ENCODE peak calls at places on chromosome 21, in nine cellular contexts. One of them, this sample, is unnamed. For H3K4me1, the result is how much of the 10 kb centered on the place peaks cover.

GRCh38 chr21:40752125-40752524 is 94.8 kb downstream of the DSCAM start:
- DNase-seq in psoas muscle: no peak
- DNase-seq in cardiac muscle cell: no peak
- DNase-seq in DND-41: no peak
- DNase-seq in uterus: no peak
- DNase-seq in breast epithelium: no peak
- DNase-seq in SK-N-SH: no peak
- DNase-seq in IMR-90: no peak
- DNase-seq in transverse colon: no peak
- DNase-seq in this sample: no peak

GRCh38 chr21:25561668-25562641 is 45.3 kb downstream of the MRPL39 start:
- DNase-seq in psoas muscle: peak
- DNase-seq in cardiac muscle cell: peak
- DNase-seq in DND-41: peak
- DNase-seq in uterus: peak
- DNase-seq in breast epithelium: peak
- DNase-seq in SK-N-SH: peak
- DNase-seq in IMR-90: peak
- DNase-seq in transverse colon: peak
- DNase-seq in this sample: peak

GRCh38 chr21:43716376-43717165 is 2.4 kb upstream of the PDXK start:
- DNase-seq in psoas muscle: no peak
- DNase-seq in cardiac muscle cell: no peak
- DNase-seq in DND-41: no peak
- DNase-seq in uterus: no peak
- DNase-seq in breast epithelium: no peak
- DNase-seq in SK-N-SH: no peak
- DNase-seq in IMR-90: peak
- DNase-seq in transverse colon: peak
- DNase-seq in this sample: no peak

GRCh38 chr21:43953028-43953427 is 59.1 kb upstream of the TRAPPC10 start:
- DNase-seq in psoas muscle: peak
- DNase-seq in cardiac muscle cell: no peak
- DNase-seq in DND-41: no peak
- DNase-seq in uterus: no peak
- DNase-seq in breast epithelium: no peak
- DNase-seq in SK-N-SH: no peak
- DNase-seq in IMR-90: no peak
- DNase-seq in transverse colon: no peak
- DNase-seq in this sample: no peak

GRCh38 chr21:37849703-37850102 is 66.6 kb downstream of the KCNJ6 start:
- DNase-seq in psoas muscle: no peak
- DNase-seq in cardiac muscle cell: peak
- DNase-seq in DND-41: no peak
- DNase-seq in uterus: no peak
- DNase-seq in breast epithelium: no peak
- DNase-seq in SK-N-SH: no peak
- DNase-seq in IMR-90: peak
- DNase-seq in transverse colon: no peak
- DNase-seq in this sample: peak

GRCh38 chr21:24781146-24781545 is 826.1 kb downstream of the MRPL39 start:
- DNase-seq in psoas muscle: no peak
- DNase-seq in cardiac muscle cell: no peak
- DNase-seq in DND-41: no peak
- DNase-seq in uterus: no peak
- DNase-seq in breast epithelium: no peak
- DNase-seq in SK-N-SH: no peak
- DNase-seq in IMR-90: no peak
- DNase-seq in transverse colon: no peak
- DNase-seq in this sample: no peak

GRCh38 chr21:18893411-18893810 is 489.8 kb upstream of the TMPRSS15 start:
- DNase-seq in psoas muscle: no peak
- DNase-seq in cardiac muscle cell: no peak
- DNase-seq in DND-41: no peak
- DNase-seq in uterus: no peak
- DNase-seq in breast epithelium: no peak
- DNase-seq in SK-N-SH: no peak
- DNase-seq in IMR-90: no peak
- DNase-seq in transverse colon: no peak
- DNase-seq in this sample: no peak

GRCh38 chr21:33434770-33435360 is 31.7 kb downstream of the IFNGR2 start:
- DNase-seq in psoas muscle: no peak
- DNase-seq in cardiac muscle cell: peak
- DNase-seq in DND-41: no peak
- DNase-seq in uterus: no peak
- DNase-seq in breast epithelium: no peak
- DNase-seq in SK-N-SH: no peak
- DNase-seq in IMR-90: peak
- DNase-seq in transverse colon: no peak
- DNase-seq in this sample: no peak

GRCh38 chr21:33171584-33172169 is 58.1 kb upstream of the IFNAR2 start:
- DNase-seq in psoas muscle: no peak
- DNase-seq in cardiac muscle cell: no peak
- DNase-seq in DND-41: no peak
- DNase-seq in uterus: no peak
- DNase-seq in breast epithelium: no peak
- DNase-seq in SK-N-SH: no peak
- DNase-seq in IMR-90: no peak
- DNase-seq in transverse colon: no peak
- DNase-seq in this sample: no peak

GRCh38 chr21:21163904-21164303 is 165.7 kb downstream of the NCAM2 start:
- DNase-seq in psoas muscle: no peak
- DNase-seq in cardiac muscle cell: peak
- DNase-seq in DND-41: peak
- DNase-seq in uterus: peak
- DNase-seq in breast epithelium: no peak
- DNase-seq in SK-N-SH: peak
- DNase-seq in IMR-90: peak
- DNase-seq in transverse colon: peak
- DNase-seq in this sample: peak

GRCh38 chr21:25350056-25350455 is 257.2 kb downstream of the MRPL39 start:
- DNase-seq in psoas muscle: no peak
- DNase-seq in cardiac muscle cell: peak
- DNase-seq in DND-41: peak
- DNase-seq in uterus: no peak
- DNase-seq in breast epithelium: no peak
- DNase-seq in SK-N-SH: peak
- DNase-seq in IMR-90: peak
- DNase-seq in transverse colon: no peak
- DNase-seq in this sample: peak

GRCh38 chr21:43603230-43603626 is 56.1 kb downstream of the HSF2BP start:
- DNase-seq in psoas muscle: peak
- DNase-seq in cardiac muscle cell: no peak
- DNase-seq in DND-41: no peak
- DNase-seq in uterus: no peak
- DNase-seq in breast epithelium: no peak
- DNase-seq in SK-N-SH: no peak
- DNase-seq in IMR-90: no peak
- DNase-seq in transverse colon: no peak
- DNase-seq in this sample: no peak

GRCh38 chr21:37642493-37642892 is 273.8 kb downstream of the KCNJ6 start:
- DNase-seq in psoas muscle: no peak
- DNase-seq in cardiac muscle cell: no peak
- DNase-seq in DND-41: peak
- DNase-seq in uterus: no peak
- DNase-seq in breast epithelium: no peak
- DNase-seq in SK-N-SH: no peak
- DNase-seq in IMR-90: no peak
- DNase-seq in transverse colon: no peak
- DNase-seq in this sample: no peak

GRCh38 chr21:37916795-37917142 is 512 bp upstream of the KCNJ6 start:
- DNase-seq in psoas muscle: no peak
- DNase-seq in cardiac muscle cell: no peak
- DNase-seq in DND-41: no peak
- DNase-seq in uterus: no peak
- DNase-seq in breast epithelium: no peak
- DNase-seq in SK-N-SH: peak
- DNase-seq in IMR-90: no peak
- DNase-seq in transverse colon: no peak
- DNase-seq in this sample: peak

GRCh38 chr21:22314963-22315362 is 1316.8 kb downstream of the NCAM2 start:
- DNase-seq in psoas muscle: no peak
- DNase-seq in cardiac muscle cell: no peak
- DNase-seq in DND-41: no peak
- DNase-seq in uterus: no peak
- DNase-seq in breast epithelium: no peak
- DNase-seq in SK-N-SH: no peak
- DNase-seq in IMR-90: no peak
- DNase-seq in transverse colon: no peak
- DNase-seq in this sample: no peak

GRCh38 chr21:17949395-17949794 is 130.2 kb upstream of the C21orf91 start:
- DNase-seq in psoas muscle: no peak
- DNase-seq in cardiac muscle cell: no peak
- DNase-seq in DND-41: no peak
- DNase-seq in uterus: no peak
- DNase-seq in breast epithelium: no peak
- DNase-seq in SK-N-SH: no peak
- DNase-seq in IMR-90: no peak
- DNase-seq in transverse colon: no peak
- DNase-seq in this sample: no peak

GRCh38 chr21:44965251-44966022 is 25.6 kb downstream of the SLX9 start:
- DNase-seq in psoas muscle: peak
- DNase-seq in cardiac muscle cell: peak
- DNase-seq in DND-41: no peak
- DNase-seq in uterus: no peak
- DNase-seq in breast epithelium: no peak
- DNase-seq in SK-N-SH: no peak
- DNase-seq in IMR-90: peak
- DNase-seq in transverse colon: no peak
- DNase-seq in this sample: no peak
- H3K4me3 ChIP-seq in psoas muscle: no peak
- H3K4me3 ChIP-seq in cardiac muscle cell: no peak
- H3K4me3 ChIP-seq in DND-41: no peak
- H3K4me3 ChIP-seq in uterus: no peak
- H3K4me3 ChIP-seq in breast epithelium: no peak
- H3K4me3 ChIP-seq in SK-N-SH: no peak
- H3K4me3 ChIP-seq in IMR-90: no peak
- H3K4me3 ChIP-seq in transverse colon: no peak
- H3K4me3 ChIP-seq in this sample: no peak

DNA sequence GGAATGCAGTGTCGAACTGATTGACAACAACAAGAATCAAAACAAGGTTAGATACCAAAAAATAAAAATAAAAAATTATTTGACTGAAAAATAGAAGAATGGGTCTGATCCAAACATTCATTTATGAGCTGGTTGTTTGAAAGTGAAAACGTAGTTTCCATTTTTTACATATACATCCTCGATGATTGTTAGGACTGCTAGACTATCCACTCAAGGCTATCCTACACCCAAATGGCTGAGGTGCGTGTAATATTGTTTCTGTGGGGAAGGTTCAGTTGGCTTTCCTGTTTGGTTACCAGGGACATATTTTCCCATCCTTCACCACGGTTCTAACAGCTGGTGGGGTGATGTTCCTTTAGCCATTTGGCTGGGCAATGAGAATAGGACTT is 66.2 kb downstream of the MAP3K7CL start:
- DNase-seq in psoas muscle: no peak
- DNase-seq in cardiac muscle cell: no peak
- DNase-seq in DND-41: no peak
- DNase-seq in uterus: no peak
- DNase-seq in breast epithelium: no peak
- DNase-seq in SK-N-SH: no peak
- DNase-seq in IMR-90: peak
- DNase-seq in transverse colon: no peak
- DNase-seq in this sample: no peak
- H3K4me1 ChIP-seq in psoas muscle: under half
- H3K4me1 ChIP-seq in cardiac muscle cell: under half
- H3K4me1 ChIP-seq in DND-41: under half
- H3K4me1 ChIP-seq in uterus: under half
- H3K4me1 ChIP-seq in breast epithelium: under half
- H3K4me1 ChIP-seq in SK-N-SH: under half
- H3K4me1 ChIP-seq in IMR-90: under half
- H3K4me1 ChIP-seq in transverse colon: under half
- H3K4me1 ChIP-seq in this sample: under half

GRCh38 chr21:31552826-31553225 is 106.7 kb upstream of the SOD1 start:
- DNase-seq in psoas muscle: no peak
- DNase-seq in cardiac muscle cell: no peak
- DNase-seq in DND-41: no peak
- DNase-seq in uterus: no peak
- DNase-seq in breast epithelium: no peak
- DNase-seq in SK-N-SH: no peak
- DNase-seq in IMR-90: no peak
- DNase-seq in transverse colon: no peak
- DNase-seq in this sample: no peak

GRCh38 chr21:31553926-31554325 is 105.6 kb upstream of the SOD1 start:
- DNase-seq in psoas muscle: no peak
- DNase-seq in cardiac muscle cell: no peak
- DNase-seq in DND-41: no peak
- DNase-seq in uterus: no peak
- DNase-seq in breast epithelium: no peak
- DNase-seq in SK-N-SH: no peak
- DNase-seq in IMR-90: no peak
- DNase-seq in transverse colon: no peak
- DNase-seq in this sample: no peak

GRCh38 chr21:31554511-31555022 is 104.9 kb upstream of the SOD1 start:
- DNase-seq in psoas muscle: no peak
- DNase-seq in cardiac muscle cell: peak
- DNase-seq in DND-41: no peak
- DNase-seq in uterus: no peak
- DNase-seq in breast epithelium: no peak
- DNase-seq in SK-N-SH: no peak
- DNase-seq in IMR-90: peak
- DNase-seq in transverse colon: no peak
- DNase-seq in this sample: peak

GRCh38 chr21:31555741-31556191 is 103.7 kb upstream of the SOD1 start:
- DNase-seq in psoas muscle: no peak
- DNase-seq in cardiac muscle cell: no peak
- DNase-seq in DND-41: no peak
- DNase-seq in uterus: no peak
- DNase-seq in breast epithelium: no peak
- DNase-seq in SK-N-SH: no peak
- DNase-seq in IMR-90: no peak
- DNase-seq in transverse colon: no peak
- DNase-seq in this sample: no peak

DNA sequence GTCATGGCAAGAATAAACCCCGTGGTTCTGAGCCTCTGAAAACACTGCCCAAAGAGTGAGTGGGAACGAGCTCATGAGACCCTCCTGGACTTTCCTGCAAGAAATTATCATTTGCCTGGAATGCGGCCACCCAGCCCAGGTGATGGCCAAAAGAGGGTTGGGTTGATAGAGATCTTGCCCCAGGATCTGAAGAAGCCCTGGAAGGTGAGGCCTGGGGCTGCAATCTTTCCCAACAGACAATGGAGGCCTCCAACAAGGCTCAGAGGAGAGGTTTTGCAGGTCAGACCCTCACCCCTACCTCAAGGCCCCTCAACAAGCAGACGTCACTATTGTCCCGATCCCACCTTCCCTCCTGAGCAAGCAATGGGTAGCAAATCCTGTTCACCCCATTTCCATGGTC is 106.0 kb upstream of the SOD1 start:
- DNase-seq in psoas muscle: no peak
- DNase-seq in cardiac muscle cell: no peak
- DNase-seq in DND-41: no peak
- DNase-seq in uterus: no peak
- DNase-seq in breast epithelium: no peak
- DNase-seq in SK-N-SH: no peak
- DNase-seq in IMR-90: no peak
- DNase-seq in transverse colon: no peak
- DNase-seq in this sample: no peak
- H3K27ac ChIP-seq in psoas muscle: no peak
- H3K27ac ChIP-seq in cardiac muscle cell: no peak
- H3K27ac ChIP-seq in DND-41: no peak
- H3K27ac ChIP-seq in uterus: no peak
- H3K27ac ChIP-seq in breast epithelium: no peak
- H3K27ac ChIP-seq in SK-N-SH: no peak
- H3K27ac ChIP-seq in IMR-90: no peak
- H3K27ac ChIP-seq in transverse colon: no peak
- H3K27ac ChIP-seq in this sample: no peak

GRCh38 chr21:16588433-16588860 is 858.7 kb downstream of the USP25 start:
- DNase-seq in psoas muscle: peak
- DNase-seq in cardiac muscle cell: peak
- DNase-seq in DND-41: no peak
- DNase-seq in uterus: peak
- DNase-seq in breast epithelium: peak
- DNase-seq in SK-N-SH: peak
- DNase-seq in IMR-90: peak
- DNase-seq in transverse colon: peak
- DNase-seq in this sample: no peak
- H3K4me3 ChIP-seq in psoas muscle: peak
- H3K4me3 ChIP-seq in cardiac muscle cell: no peak
- H3K4me3 ChIP-seq in DND-41: no peak
- H3K4me3 ChIP-seq in uterus: peak
- H3K4me3 ChIP-seq in breast epithelium: peak
- H3K4me3 ChIP-seq in SK-N-SH: peak
- H3K4me3 ChIP-seq in IMR-90: peak
- H3K4me3 ChIP-seq in transverse colon: peak
- H3K4me3 ChIP-seq in this sample: no peak